ENCODE peak calls at places on chromosomes 11 and 22, in six cellular contexts. T is esophagus squamous epithelium, D is H54, B is heart left ventricle, R is tibial nerve, N is ovary. G is an unnamed sample.
A peak's percentile ranks its signal among the peaks of the same experiment; 100 is the strongest.

GRCh38 chr11:85133636-85134035 is 493.5 kb downstream of the DLG2 start:
- DNase-seq in T (no peak), D (no peak), B (no peak), R (no peak), N (no peak), G (no peak)

GRCh38 chr11:43404406-43404805 is 45.7 kb downstream of the TTC17 start:
- DNase-seq in T (no peak), D (no peak), B (no peak), R (no peak), N (no peak), G (no peak)

GRCh38 chr11:10716543-10717259 is 23.1 kb upstream of the IRAG1 start:
- DNase-seq in T (no peak), D (no peak), B (no peak), R (no peak), N (no peak), G (no peak)

GRCh38 chr11:119110439-119110838 is 3.3 kb downstream of the C2CD2L start:
- DNase-seq in T (no peak), D (no peak), B (no peak), R (no peak), N (no peak), G (no peak)

GRCh38 chr11:12810497-12810896 is 136.3 kb downstream of the TEAD1 start:
- DNase-seq in T (no peak), D (peak; percentile 35), B (no peak), R (no peak), N (no peak), G (no peak)

GRCh38 chr22:33579448-33580093 is 340.7 kb downstream of the LARGE1 start:
- DNase-seq in T (no peak), D (peak; percentile 19), B (no peak), R (peak; percentile 16), N (peak; percentile 33), G (peak; percentile 17)

GRCh38 chr11:61972796-61973602 is 5.6 kb upstream of the FTH1 start:
- DNase-seq in T (no peak), D (no peak), B (no peak), R (no peak), N (peak; percentile 50), G (no peak)

GRCh38 chr11:61513143-61513740 is 4.7 kb downstream of the LRRC10B start:
- DNase-seq in T (no peak), D (no peak), B (no peak), R (no peak), N (no peak), G (no peak)

GRCh38 chr11:12066799-12067508 is 43.4 kb upstream of the MICAL2 start:
- DNase-seq in T (no peak), D (no peak), B (no peak), R (no peak), N (no peak), G (no peak)

GRCh38 chr11:12685229-12685628 is 11.0 kb downstream of the TEAD1 start:
- DNase-seq in T (no peak), D (no peak), B (no peak), R (no peak), N (no peak), G (no peak)

GRCh38 chr11:95279921-95280861 is 49.2 kb upstream of the SESN3 start:
- DNase-seq in T (no peak), D (no peak), B (no peak), R (no peak), N (no peak), G (no peak)

GRCh38 chr22:29004647-29005371 is 56.8 kb downstream of the C22orf31 start:
- DNase-seq in T (no peak), D (no peak), B (no peak), R (no peak), N (peak; percentile 33), G (no peak)

GRCh38 chr11:24819863-24820434 is 323.1 kb downstream of the LUZP2 start:
- DNase-seq in T (no peak), D (no peak), B (no peak), R (no peak), N (no peak), G (no peak)

GRCh38 chr11:16941935-16942334 is 72.3 kb downstream of the PLEKHA7 start:
- DNase-seq in T (no peak), D (no peak), B (no peak), R (no peak), N (no peak), G (no peak)

GRCh38 chr11:120554771-120555432 is 43.4 kb downstream of the GRIK4 start:
- DNase-seq in T (no peak), D (no peak), B (no peak), R (no peak), N (no peak), G (no peak)

GRCh38 chr22:39341179-39341578 is 8.6 kb upstream of the SYNGR1 start:
- DNase-seq in T (no peak), D (no peak), B (no peak), R (no peak), N (no peak), G (no peak)

GRCh38 chr11:85946221-85946620 is 91.0 kb downstream of the CCDC83 start:
- DNase-seq in T (no peak), D (no peak), B (no peak), R (no peak), N (no peak), G (no peak)

GRCh38 chr11:16792426-16792825 is 54.0 kb downstream of the C11orf58 start:
- DNase-seq in T (no peak), D (no peak), B (no peak), R (no peak), N (no peak), G (no peak)

GRCh38 chr22:46511391-46512370 is 25.7 kb downstream of the CELSR1 start:
- DNase-seq in T (no peak), D (no peak), B (no peak), R (no peak), N (no peak), G (no peak)

GRCh38 chr22:38823076-38823475 is 20.8 kb downstream of the NPTXR start:
- DNase-seq in T (no peak), D (no peak), B (no peak), R (no peak), N (no peak), G (no peak)

GRCh38 chr22:23536821-23537345 is 43.2 kb downstream of the IGLL1 start:
- DNase-seq in T (no peak), D (no peak), B (no peak), R (no peak), N (no peak), G (no peak)

GRCh38 chr22:28464179-28464578 is 215.5 kb downstream of the TTC28 start:
- DNase-seq in T (no peak), D (no peak), B (no peak), R (no peak), N (no peak), G (no peak)

GRCh38 chr11:1933416-1934325 is 13.5 kb upstream of the MRPL23 start:
- DNase-seq in T (no peak), D (no peak), B (peak; percentile 39), R (no peak), N (no peak), G (no peak)

GRCh38 chr22:23793326-23793725 is 6.6 kb downstream of the SMARCB1 start:
- DNase-seq in T (no peak), D (no peak), B (peak; percentile 8), R (no peak), N (no peak), G (no peak)

GRCh38 chr11:65576232-65576866 is 496 bp downstream of the EHBP1L1 start:
- DNase-seq in T (no peak), D (no peak), B (no peak), R (no peak), N (peak; percentile 60), G (no peak)
- TF ChIP-seq POLR2A in T (no peak), D (no peak), B (no peak), R (no peak), N (no peak), G (no peak)

DNA sequence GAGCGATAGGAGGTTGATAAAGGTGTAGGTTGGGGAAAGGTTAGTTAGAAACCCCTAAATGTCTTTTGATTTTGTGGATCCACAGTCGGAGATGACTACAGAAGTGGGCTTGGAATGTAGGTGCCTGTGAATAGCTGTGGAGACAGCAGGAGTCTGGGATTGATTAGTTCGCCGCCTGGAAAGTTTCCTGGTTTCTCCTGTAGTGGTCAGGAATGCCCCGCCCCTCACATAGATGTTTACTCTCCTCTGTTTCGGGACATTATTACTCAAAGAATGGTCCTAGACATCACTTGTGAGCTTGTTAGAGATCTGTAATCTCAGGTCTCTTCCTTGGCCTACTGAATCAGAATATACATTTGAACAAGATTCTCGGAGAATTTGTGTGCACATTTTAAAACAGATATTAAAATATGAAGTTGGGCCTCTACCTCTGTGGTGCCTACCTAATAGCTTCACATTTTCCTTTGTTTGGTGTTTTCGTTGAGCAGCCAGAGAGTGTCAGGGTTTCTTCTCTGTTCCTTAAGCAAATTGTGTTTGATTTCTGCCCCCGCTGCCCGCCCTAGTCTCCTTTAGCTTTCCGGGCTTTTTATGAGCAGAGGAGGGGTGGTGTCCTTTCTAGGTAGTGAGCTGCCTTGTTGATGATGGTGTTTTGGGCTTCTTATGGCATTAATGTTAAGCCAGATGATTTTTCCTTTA is 89.4 kb downstream of the PPP6R3 start:
- DNase-seq in T (no peak), D (no peak), B (no peak), R (no peak), N (no peak), G (no peak)
- TF ChIP-seq POLR2A in T (no peak), D (no peak), B (no peak), R (no peak), N (no peak), G (no peak)

DNA sequence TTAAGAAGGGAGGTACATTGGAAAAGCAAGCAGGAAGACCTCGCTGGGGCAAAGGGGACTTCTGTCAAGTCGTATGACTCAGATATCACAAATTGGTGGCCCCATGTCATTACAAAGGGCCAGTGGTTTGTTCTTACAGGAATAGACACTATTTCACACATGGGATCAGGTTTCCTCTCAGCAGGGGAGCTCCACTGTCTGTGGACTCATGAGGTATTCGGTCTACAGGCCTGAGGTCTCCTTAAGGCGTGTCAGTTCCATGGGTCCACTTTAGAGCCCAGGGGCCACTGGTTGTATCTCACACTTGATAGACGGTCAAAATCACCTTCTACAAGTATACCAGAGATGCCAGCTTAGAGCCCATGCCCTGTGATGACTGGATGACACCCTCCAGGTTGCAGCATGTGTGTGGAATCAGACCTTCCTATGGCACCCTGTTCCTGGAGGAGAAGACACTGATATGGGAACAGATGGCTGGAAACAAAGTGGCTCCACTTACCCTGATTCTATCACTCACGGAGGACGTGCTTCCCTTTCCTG is 288.1 kb upstream of the B3GAT1 start:
- DNase-seq in T (no peak), D (no peak), B (no peak), R (no peak), N (no peak), G (no peak)
- TF ChIP-seq POLR2A in T (no peak), D (no peak), B (no peak), R (no peak), N (no peak), G (no peak)

DNA sequence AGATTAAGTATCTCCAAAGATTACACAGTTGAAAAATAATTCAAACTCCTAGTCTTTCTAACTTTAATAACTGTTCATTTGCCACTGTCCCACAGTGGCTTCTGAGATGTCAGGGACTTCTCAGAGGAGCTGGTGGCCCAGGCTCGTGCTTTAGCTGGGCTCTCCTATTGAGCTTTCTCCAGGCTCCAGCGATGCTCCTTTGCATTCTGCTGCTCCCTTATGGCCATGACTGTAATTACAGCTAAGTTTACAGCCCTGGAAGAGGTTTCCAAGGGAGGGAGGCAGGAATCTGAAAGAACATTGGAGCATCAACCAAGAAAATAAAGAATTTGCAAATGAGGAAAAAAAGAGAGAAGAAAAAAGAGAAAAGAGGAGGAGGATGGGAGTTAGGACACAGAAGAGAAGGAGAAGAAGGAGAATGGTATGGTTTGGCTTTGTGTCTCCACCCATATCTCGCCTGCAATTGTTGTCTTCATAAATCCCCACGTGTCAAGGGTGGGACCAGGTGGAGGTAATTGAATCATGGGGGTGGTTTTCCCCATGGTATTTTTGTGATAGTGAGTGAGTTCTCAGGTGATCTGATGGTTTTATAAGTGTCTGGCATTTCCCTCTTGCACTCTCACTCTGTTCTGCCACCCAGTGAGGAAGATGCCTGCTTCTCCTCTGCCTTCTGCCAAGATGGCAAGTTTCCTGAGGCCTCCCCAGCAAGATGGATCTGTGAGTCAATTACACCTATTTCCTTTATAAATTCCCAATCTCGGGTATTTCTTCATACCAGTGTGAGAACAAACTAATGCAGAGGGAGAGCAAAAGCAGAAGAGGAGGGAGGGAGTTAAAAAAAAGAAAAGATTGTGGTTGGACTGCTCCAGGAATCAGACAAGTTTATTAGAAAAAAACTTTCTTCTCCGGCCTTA is 857.0 kb downstream of the KCNA4 start:
- DNase-seq in T (no peak), D (peak; percentile 12), B (no peak), R (no peak), N (no peak), G (peak; percentile 12)
- TF ChIP-seq POLR2A in T (no peak), D (no peak), B (no peak), R (no peak), N (no peak), G (no peak)

G was measured in erythroblast.